ENCODE peak calls at places on chromosomes 6 and 20, in four cellular contexts. B is activated T-cell treated with anti-CD3 and anti-CD28 coated beads, Interleukin-2, amount 50 U/mL, for 72 hours; D is NCI-H146; X is HEK293T. P is an unnamed sample.

GRCh38 chr20:17226410-17227198 is at the start of gene PCSK2:
- DNase-seq in D (peak), X (peak), B (no peak), P (peak)

GRCh38 chr6:37242429-37243052 is 15.0 kb upstream of the TBC1D22B start:
- DNase-seq in D (no peak), B (peak), X (peak), P (peak)

GRCh38 chr20:57627972-57628650 is 7.9 kb upstream of the ZBP1 start:
- DNase-seq in X (no peak), D (no peak), B (peak), P (peak)

GRCh38 chr6:89434954-89435353 is 2.0 kb downstream of the ANKRD6 start:
- DNase-seq in X (no peak), B (no peak), D (no peak), P (no peak)

GRCh38 chr6:155381856-155382690 is 67.8 kb upstream of the TFB1M start:
- DNase-seq in B (no peak), X (no peak), D (no peak), P (peak)

GRCh38 chr20:50286609-50287008 is 96.0 kb downstream of the CEBPB start:
- DNase-seq in X (peak), D (no peak), B (no peak), P (peak)

GRCh38 chr20:61846074-61846473 is 219.6 kb downstream of the TAF4 start:
- DNase-seq in B (no peak), D (no peak), X (no peak), P (no peak)

GRCh38 chr6:41531591-41532582 is 14.3 kb upstream of the FOXP4 start:
- DNase-seq in B (peak), D (peak), X (no peak), P (peak)

GRCh38 chr6:111642463-111643158 is 36.9 kb upstream of the TRAF3IP2 start:
- DNase-seq in X (peak), D (peak), B (peak), P (peak)

GRCh38 chr6:30543824-30544223 is 12.5 kb downstream of the GNL1 start:
- DNase-seq in X (no peak), B (no peak), D (no peak), P (no peak)

GRCh38 chr6:53033764-53034163 is 31.4 kb upstream of the FBXO9 start:
- DNase-seq in B (no peak), X (no peak), D (no peak), P (peak)

GRCh38 chr6:39378175-39378889 is 55.8 kb upstream of the KCNK16 start:
- DNase-seq in X (no peak), D (no peak), B (no peak), P (no peak)

P was measured in GM23248.